ENCODE peak calls at places on chromosome 3, in nine cellular contexts. One of them, this sample, is unnamed.

GRCh38 chr3:143442761-143443477 is 323.3 kb downstream of the CHST2 start:
- DNase-seq in cortex of kidney: no peak
- DNase-seq in OCI-LY7: no peak
- DNase-seq in body of pancreas: no peak
- DNase-seq in upper lobe of right lung: no peak
- DNase-seq in neural crest cell: no peak
- DNase-seq in kidney tubule cell: no peak
- DNase-seq in nephron progenitor cell: no peak
- DNase-seq in HEK293T: no peak
- DNase-seq in this sample: no peak

GRCh38 chr3:196122688-196123046 is 40.8 kb upstream of the TFRC start:
- DNase-seq in cortex of kidney: no peak
- DNase-seq in OCI-LY7: no peak
- DNase-seq in body of pancreas: no peak
- DNase-seq in upper lobe of right lung: no peak
- DNase-seq in neural crest cell: no peak
- DNase-seq in kidney tubule cell: no peak
- DNase-seq in nephron progenitor cell: no peak
- DNase-seq in HEK293T: no peak
- DNase-seq in this sample: no peak

GRCh38 chr3:120625199-120625598 is 29.1 kb downstream of the NDUFB4 start:
- DNase-seq in cortex of kidney: no peak
- DNase-seq in OCI-LY7: no peak
- DNase-seq in body of pancreas: peak; percentile 13
- DNase-seq in upper lobe of right lung: no peak
- DNase-seq in neural crest cell: no peak
- DNase-seq in kidney tubule cell: peak; percentile 6
- DNase-seq in nephron progenitor cell: no peak
- DNase-seq in HEK293T: no peak
- DNase-seq in this sample: no peak

GRCh38 chr3:11818033-11818432 is 28.7 kb downstream of the TAMM41 start:
- DNase-seq in cortex of kidney: no peak
- DNase-seq in OCI-LY7: no peak
- DNase-seq in body of pancreas: no peak
- DNase-seq in upper lobe of right lung: no peak
- DNase-seq in neural crest cell: no peak
- DNase-seq in kidney tubule cell: no peak
- DNase-seq in nephron progenitor cell: peak; percentile 13
- DNase-seq in HEK293T: no peak
- DNase-seq in this sample: no peak

GRCh38 chr3:56782900-56783299 is 18.8 kb downstream of the ARHGEF3 start:
- DNase-seq in cortex of kidney: no peak
- DNase-seq in OCI-LY7: no peak
- DNase-seq in body of pancreas: no peak
- DNase-seq in upper lobe of right lung: no peak
- DNase-seq in neural crest cell: no peak
- DNase-seq in kidney tubule cell: no peak
- DNase-seq in nephron progenitor cell: no peak
- DNase-seq in HEK293T: no peak
- DNase-seq in this sample: no peak

GRCh38 chr3:72739521-72740466 is 108.5 kb downstream of the SHQ1 start:
- DNase-seq in cortex of kidney: no peak
- DNase-seq in OCI-LY7: no peak
- DNase-seq in body of pancreas: no peak
- DNase-seq in upper lobe of right lung: no peak
- DNase-seq in neural crest cell: no peak
- DNase-seq in kidney tubule cell: peak; percentile 87
- DNase-seq in nephron progenitor cell: no peak
- DNase-seq in HEK293T: no peak
- DNase-seq in this sample: no peak

GRCh38 chr3:120265989-120266388 is 19.0 kb downstream of the GPR156 start:
- DNase-seq in cortex of kidney: no peak
- DNase-seq in OCI-LY7: no peak
- DNase-seq in body of pancreas: no peak
- DNase-seq in upper lobe of right lung: no peak
- DNase-seq in neural crest cell: no peak
- DNase-seq in kidney tubule cell: no peak
- DNase-seq in nephron progenitor cell: no peak
- DNase-seq in HEK293T: no peak
- DNase-seq in this sample: no peak

GRCh38 chr3:112074616-112075497 is 11.3 kb upstream of the C3orf52 start:
- DNase-seq in cortex of kidney: no peak
- DNase-seq in OCI-LY7: no peak
- DNase-seq in body of pancreas: peak; percentile 81
- DNase-seq in upper lobe of right lung: peak; percentile 79
- DNase-seq in neural crest cell: no peak
- DNase-seq in kidney tubule cell: peak; percentile 97
- DNase-seq in nephron progenitor cell: no peak
- DNase-seq in HEK293T: peak; percentile 27
- DNase-seq in this sample: no peak

This sample was measured in H7.